ENCODE peak calls at places on chromosomes 5 and 9, in ten cellular contexts. E is mesenchymal stem cell, F is GM13976, V is H54, P is neural crest cell, S is PC-3, M is aorta, T is thyroid gland, O is Caco-2, D is A172. K is an unnamed sample.

GRCh38 chr5:127762412-127762811 is 59.2 kb downstream of the CCDC192 start:
- DNase-seq in E (no peak), F (no peak), V (no peak), P (no peak), S (no peak), M (no peak), T (no peak), O (no peak), D (no peak), K (no peak)

GRCh38 chr5:164998590-164998989 is 1493.2 kb downstream of the MAT2B start:
- DNase-seq in E (no peak), F (no peak), V (no peak), P (no peak), S (no peak), M (no peak), T (no peak), O (no peak), D (no peak), K (no peak)

GRCh38 chr5:81675420-81675819 is 75.5 kb downstream of the SSBP2 start:
- DNase-seq in E (no peak), F (no peak), V (no peak), P (no peak), S (no peak), M (no peak), T (no peak), O (no peak), D (no peak), K (no peak)

GRCh38 chr5:4199461-4199860 is 603.8 kb downstream of the IRX1 start:
- DNase-seq in E (no peak), F (no peak), V (no peak), P (no peak), S (no peak), M (no peak), T (no peak), O (no peak), D (no peak), K (no peak)

GRCh38 chr5:592158-592557 is 20.0 kb upstream of the CEP72 start:
- DNase-seq in E (no peak), F (no peak), V (no peak), P (no peak), S (no peak), M (no peak), T (no peak), O (peak), D (no peak), K (no peak)

GRCh38 chr9:105150991-105151685 is 93.3 kb upstream of the SLC44A1 start:
- DNase-seq in E (peak), F (peak), V (peak), P (no peak), S (peak), M (no peak), T (no peak), O (no peak), D (peak), K (no peak)

GRCh38 chr5:160479926-160480325 is 58.3 kb downstream of the PTTG1 start:
- DNase-seq in E (no peak), F (no peak), V (peak), P (no peak), S (peak), M (no peak), T (no peak), O (no peak), D (peak), K (no peak)

GRCh38 chr5:27020965-27021364 is 17.4 kb downstream of the CDH9 start:
- DNase-seq in E (peak), F (no peak), V (no peak), P (no peak), S (peak), M (no peak), T (no peak), O (no peak), D (peak), K (no peak)

GRCh38 chr5:144467795-144468194 is 297.1 kb downstream of the KCTD16 start:
- DNase-seq in E (peak), F (no peak), V (peak), P (peak), S (peak), M (no peak), T (no peak), O (peak), D (peak), K (peak)

GRCh38 chr5:127892467-127893207 is 189.4 kb downstream of the CCDC192 start:
- DNase-seq in E (peak), F (no peak), V (no peak), P (no peak), S (peak), M (no peak), T (no peak), O (no peak), D (peak), K (no peak)

GRCh38 chr5:157463621-157464407 is 3.8 kb downstream of the NIPAL4 start:
- DNase-seq in E (peak), F (no peak), V (no peak), P (no peak), S (peak), M (no peak), T (no peak), O (no peak), D (peak), K (no peak)

GRCh38 chr5:55597014-55597981 is 62.5 kb upstream of the PLPP1 start:
- DNase-seq in E (peak), F (no peak), V (no peak), P (no peak), S (peak), M (peak), T (no peak), O (no peak), D (peak), K (no peak)

GRCh38 chr9:38062498-38063362 is 6.3 kb downstream of the SHB start:
- DNase-seq in E (peak), F (no peak), V (no peak), P (no peak), S (peak), M (no peak), T (no peak), O (no peak), D (peak), K (no peak)

GRCh38 chr9:65411901-65412300 is 126.9 kb upstream of the FOXD4L5 start:
- DNase-seq in E (no peak), F (no peak), V (no peak), P (no peak), S (no peak), M (no peak), T (no peak), O (no peak), D (no peak), K (no peak)

GRCh38 chr9:114371986-114372917 is 15.5 kb downstream of the AKNA start:
- DNase-seq in E (peak), F (peak), V (no peak), P (no peak), S (peak), M (no peak), T (no peak), O (no peak), D (no peak), K (no peak)

GRCh38 chr9:107039546-107039945 is 176.6 kb downstream of the ZNF462 start:
- DNase-seq in E (peak), F (no peak), V (no peak), P (no peak), S (no peak), M (no peak), T (no peak), O (no peak), D (peak), K (no peak)

GRCh38 chr9:108580021-108580439 is 275.8 kb downstream of the ACTL7B start:
- DNase-seq in E (no peak), F (no peak), V (peak), P (no peak), S (peak), M (no peak), T (no peak), O (no peak), D (peak), K (no peak)

GRCh38 chr9:114165407-114166102 is 10.2 kb downstream of the COL27A1 start:
- DNase-seq in E (no peak), F (no peak), V (no peak), P (no peak), S (no peak), M (no peak), T (no peak), O (no peak), D (no peak), K (no peak)

GRCh38 chr5:43348207-43348606 is 35.0 kb upstream of the HMGCS1 start:
- DNase-seq in E (no peak), F (no peak), V (no peak), P (no peak), S (no peak), M (no peak), T (no peak), O (peak), D (no peak), K (no peak)